ENCODE peak calls at places on chromosomes 12 and 14, in six cellular contexts. H, U, G, F, W and M are unnamed samples.
A peak's percentile ranks its signal among the peaks of the same experiment; 100 is the strongest.

GRCh38 chr14:68546839-68547238 is 246.0 kb downstream of the ZFP36L1 start:
- DNase-seq in H (no peak), U (no peak), G (peak; percentile 88), F (peak; percentile 60), W (peak; percentile 80), M (no peak)

GRCh38 chr14:66403183-66403582 is 83.0 kb upstream of the CCDC196 start:
- DNase-seq in H (no peak), U (peak; percentile 13), G (peak; percentile 9), F (peak; percentile 8), W (peak; percentile 62), M (no peak)

GRCh38 chr14:77000340-77001235 is 27.9 kb downstream of the IRF2BPL start:
- DNase-seq in H (no peak), U (peak; percentile 46), G (peak; percentile 62), F (no peak), W (no peak), M (no peak)

GRCh38 chr14:36604757-36605505 is 22.5 kb upstream of the NKX2-8 start:
- DNase-seq in H (peak; percentile 52), U (peak; percentile 83), G (peak; percentile 39), F (peak; percentile 63), W (peak; percentile 64), M (peak; percentile 12)

GRCh38 chr12:125518074-125518473 is 452.8 kb downstream of the AACS start:
- DNase-seq in H (no peak), U (peak; percentile 72), G (no peak), F (no peak), W (no peak), M (no peak)

GRCh38 chr12:45575417-45575816 is 154.1 kb upstream of the ARID2 start:
- DNase-seq in H (no peak), U (no peak), G (no peak), F (no peak), W (no peak), M (no peak)

GRCh38 chr14:32426596-32427408 is 97.7 kb downstream of the AKAP6 start:
- DNase-seq in H (no peak), U (peak; percentile 68), G (no peak), F (no peak), W (no peak), M (no peak)

GRCh38 chr12:3218846-3219632 is 141.9 kb downstream of the TSPAN9 start:
- DNase-seq in H (no peak), U (no peak), G (no peak), F (no peak), W (no peak), M (no peak)

GRCh38 chr12:3311491-3312103 is 179.4 kb upstream of the PRMT8 start:
- DNase-seq in H (no peak), U (no peak), G (no peak), F (no peak), W (no peak), M (no peak)

GRCh38 chr12:72679147-72679757 is 407.1 kb downstream of the TRHDE start:
- DNase-seq in H (no peak), U (no peak), G (no peak), F (no peak), W (no peak), M (peak; percentile 11)

GRCh38 chr12:66118240-66118891 is 12.2 kb downstream of the LLPH start:
- DNase-seq in H (no peak), U (no peak), G (no peak), F (no peak), W (no peak), M (no peak)

GRCh38 chr12:46560874-46561273 is 188.3 kb upstream of the SLC38A2 start:
- DNase-seq in H (no peak), U (no peak), G (no peak), F (no peak), W (no peak), M (no peak)

GRCh38 chr14:105888784-105889665 is 362.6 kb downstream of the TMEM121 start:
- DNase-seq in H (peak; percentile 46), U (no peak), G (no peak), F (no peak), W (no peak), M (no peak)

GRCh38 chr12:21527451-21528180 is 1.5 kb downstream of the SPX start:
- DNase-seq in H (peak; percentile 51), U (peak; percentile 86), G (peak; percentile 50), F (peak; percentile 25), W (no peak), M (no peak)

GRCh38 chr14:51912112-51912786 is 51.8 kb downstream of the GNG2 start:
- DNase-seq in H (no peak), U (no peak), G (no peak), F (no peak), W (no peak), M (no peak)

GRCh38 chr12:51391047-51391837 is at the start of gene GALNT6:
- DNase-seq in H (no peak), U (peak; percentile 67), G (no peak), F (no peak), W (peak; percentile 55), M (no peak)

GRCh38 chr14:51451561-51451960 is 200.1 kb upstream of the FRMD6 start:
- DNase-seq in H (no peak), U (no peak), G (no peak), F (no peak), W (no peak), M (no peak)

GRCh38 chr14:103628221-103628683 is 759 bp upstream of the KLC1 start:
- DNase-seq in H (peak; percentile 69), U (peak; percentile 78), G (peak; percentile 87), F (peak; percentile 43), W (peak; percentile 87), M (peak; percentile 41)

GRCh38 chr12:93783827-93784226 is 106.7 kb downstream of the CRADD start:
- DNase-seq in H (no peak), U (no peak), G (no peak), F (no peak), W (no peak), M (no peak)

GRCh38 chr14:99554184-99554583 is 49.8 kb downstream of the CCDC85C start:
- DNase-seq in H (no peak), U (no peak), G (no peak), F (no peak), W (no peak), M (no peak)

GRCh38 chr14:74980746-74981661 is 21.7 kb upstream of the EIF2B2 start:
- DNase-seq in H (no peak), U (peak; percentile 96), G (peak; percentile 41), F (peak; percentile 41), W (no peak), M (no peak)

GRCh38 chr12:55797068-55797467 is 20.5 kb downstream of the SARNP start:
- DNase-seq in H (no peak), U (peak; percentile 78), G (peak; percentile 35), F (peak; percentile 33), W (no peak), M (no peak)

GRCh38 chr14:74347795-74348100 is 523 bp upstream of the VRTN start:
- DNase-seq in H (no peak), U (no peak), G (no peak), F (no peak), W (no peak), M (no peak)

GRCh38 chr12:70719672-70720420 is 82.6 kb upstream of the PTPRB start:
- DNase-seq in H (no peak), U (peak; percentile 80), G (peak; percentile 26), F (peak; percentile 46), W (no peak), M (no peak)

GRCh38 chr14:77603654-77604270 is 12.7 kb downstream of the SPTLC2 start:
- DNase-seq in H (no peak), U (no peak), G (no peak), F (no peak), W (no peak), M (no peak)

GRCh38 chr12:56626691-56627090 is 3.4 kb downstream of the BAZ2A start:
- DNase-seq in H (no peak), U (no peak), G (no peak), F (no peak), W (no peak), M (no peak)

GRCh38 chr14:101824339-101824727 is 62.8 kb downstream of the PPP2R5C start:
- DNase-seq in H (no peak), U (no peak), G (no peak), F (no peak), W (no peak), M (no peak)

GRCh38 chr14:101826359-101826758 is 64.8 kb downstream of the PPP2R5C start:
- DNase-seq in H (no peak), U (no peak), G (no peak), F (no peak), W (no peak), M (no peak)

GRCh38 chr14:101823511-101824120 is 62.1 kb downstream of the PPP2R5C start:
- DNase-seq in H (no peak), U (no peak), G (no peak), F (no peak), W (no peak), M (no peak)

GRCh38 chr14:101827286-101827685 is 65.8 kb downstream of the PPP2R5C start:
- DNase-seq in H (no peak), U (no peak), G (no peak), F (no peak), W (no peak), M (no peak)

GRCh38 chr14:101825797-101826196 is 64.3 kb downstream of the PPP2R5C start:
- DNase-seq in H (no peak), U (no peak), G (no peak), F (no peak), W (no peak), M (no peak)
- H3K4me3 ChIP-seq in H (no peak overlapping the region), U (no peak overlapping the region), G (no peak overlapping the region), F (no peak overlapping the region), W (no peak overlapping the region), M (no peak overlapping the region)

GRCh38 chr14:33475623-33476022 is 475.3 kb downstream of the EGLN3 start:
- DNase-seq in H (no peak), U (peak; percentile 95), G (peak; percentile 2), F (peak; percentile 59), W (peak; percentile 60), M (no peak)
- TF ChIP-seq CTCF in H (no peak), U (peak; percentile 70), G (no peak), F (peak; percentile 76), W (peak; percentile 50), M (peak; percentile 76)

GRCh38 chr12:76256904-76257303 is 91.3 kb downstream of the BBS10 start:
- DNase-seq in H (no peak), U (no peak), G (no peak), F (no peak), W (no peak), M (no peak)
- H3K4me3 ChIP-seq in H (no peak overlapping the region), U (no peak overlapping the region), G (no peak overlapping the region), F (no peak overlapping the region), W (no peak overlapping the region), M (no peak overlapping the region)

GRCh38 chr12:16359512-16360491 is 12.4 kb downstream of the MGST1 start:
- DNase-seq in H (peak; percentile 61), U (peak; percentile 82), G (no peak), F (peak; percentile 34), W (no peak), M (no peak)
- TF ChIP-seq CTCF in H (peak; percentile 65), U (peak; percentile 98), G (peak; percentile 62), F (peak; percentile 85), W (peak; percentile 95), M (peak; percentile 79)